ENCODE peak calls at places on chromosomes 7 and 10, in ten cellular contexts. V is PC-3, C is left ventricle myocardium inferior, S is WERI-Rb-1, R is H9, F is A549, P is K562, I is GM13976, K is heart right ventricle, M is lung. Y is an unnamed sample.

GRCh38 chr7:86846494-86847190 is 202.9 kb downstream of the GRM3 start:
- DNase-seq in F (peak), K (no peak), R (no peak), P (no peak), V (peak), I (no peak), S (no peak), C (no peak), M (peak), Y (no peak)

GRCh38 chr10:24722676-24723385 is 856 bp downstream of the ARHGAP21 start:
- DNase-seq in C (peak), F (peak), K (peak), M (peak), V (peak), R (peak), I (peak), S (peak), P (peak), Y (peak)

GRCh38 chr7:136293841-136294391 is 316.8 kb upstream of the MTPN start:
- DNase-seq in S (no peak), M (no peak), P (no peak), K (no peak), I (no peak), F (no peak), R (no peak), C (no peak), V (no peak), Y (no peak)

GRCh38 chr10:31977440-31978157 is 49.0 kb upstream of the ARHGAP12 start:
- DNase-seq in F (peak), C (no peak), K (no peak), V (peak), S (no peak), I (no peak), M (no peak), R (no peak), P (no peak), Y (no peak)

GRCh38 chr10:11563936-11564335 is 47.5 kb downstream of the USP6NL start:
- DNase-seq in K (no peak), P (no peak), S (no peak), R (no peak), M (no peak), F (no peak), V (no peak), I (no peak), C (no peak), Y (no peak)

GRCh38 chr7:42685911-42686310 is 226.0 kb downstream of the C7orf25 start:
- DNase-seq in V (no peak), R (no peak), S (no peak), K (no peak), I (no peak), M (no peak), C (no peak), F (no peak), P (no peak), Y (no peak)

GRCh38 chr7:143217806-143218205 is 4.0 kb upstream of the TAS2R40 start:
- DNase-seq in V (no peak), C (no peak), P (no peak), M (no peak), K (no peak), I (no peak), F (no peak), R (no peak), S (peak), Y (no peak)

GRCh38 chr7:155584763-155585531 is 38.6 kb upstream of the CNPY1 start:
- DNase-seq in R (no peak), C (no peak), I (no peak), S (peak), K (no peak), F (no peak), V (peak), M (no peak), P (peak), Y (no peak)

GRCh38 chr7:148708026-148708685 is 9.5 kb downstream of the CUL1 start:
- DNase-seq in F (no peak), I (no peak), R (no peak), P (no peak), V (no peak), M (no peak), S (no peak), C (no peak), K (no peak), Y (no peak)

GRCh38 chr10:72328829-72329204 is 25.9 kb downstream of the DNAJB12 start:
- DNase-seq in M (no peak), S (no peak), I (no peak), V (no peak), C (no peak), P (no peak), F (no peak), R (no peak), K (no peak), Y (no peak)

GRCh38 chr10:114285961-114286441 is 46.9 kb downstream of the VWA2 start:
- DNase-seq in K (no peak), I (no peak), C (no peak), P (no peak), V (no peak), M (no peak), F (no peak), R (peak), S (no peak), Y (no peak)

GRCh38 chr7:22578048-22578770 is 78.2 kb upstream of the STEAP1B start:
- DNase-seq in C (no peak), S (no peak), I (no peak), F (peak), M (no peak), V (peak), P (no peak), R (no peak), K (no peak), Y (no peak)

DNA sequence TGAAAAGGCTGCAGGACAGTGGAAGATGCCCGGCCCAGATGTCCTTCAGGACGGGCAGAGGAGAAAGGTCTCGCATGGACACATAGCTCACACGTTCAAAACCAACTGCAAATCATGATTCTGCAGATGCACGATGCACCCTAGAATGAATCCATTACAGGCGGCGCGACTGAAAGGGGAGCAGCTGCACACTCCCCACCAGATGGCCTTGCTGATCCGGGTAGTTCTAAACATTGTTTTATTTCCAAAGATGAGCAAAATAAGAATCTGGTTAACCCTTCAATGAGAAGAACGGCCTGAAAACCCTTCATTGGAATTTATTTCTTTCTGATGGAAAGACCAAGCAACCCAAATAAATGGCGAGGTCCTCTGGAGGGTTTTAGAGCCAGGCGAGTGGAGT is 33.8 kb downstream of the CHST15 start:
- DNase-seq in V (no peak), R (no peak), I (no peak), C (no peak), P (no peak), F (no peak), M (no peak), K (no peak), S (no peak), Y (no peak)
- TF ChIP-seq CTCF in V (no peak), R (no peak), I (no peak), C (no peak), P (no peak), F (no peak), M (no peak), K (no peak), S (no peak), Y (no peak)

DNA sequence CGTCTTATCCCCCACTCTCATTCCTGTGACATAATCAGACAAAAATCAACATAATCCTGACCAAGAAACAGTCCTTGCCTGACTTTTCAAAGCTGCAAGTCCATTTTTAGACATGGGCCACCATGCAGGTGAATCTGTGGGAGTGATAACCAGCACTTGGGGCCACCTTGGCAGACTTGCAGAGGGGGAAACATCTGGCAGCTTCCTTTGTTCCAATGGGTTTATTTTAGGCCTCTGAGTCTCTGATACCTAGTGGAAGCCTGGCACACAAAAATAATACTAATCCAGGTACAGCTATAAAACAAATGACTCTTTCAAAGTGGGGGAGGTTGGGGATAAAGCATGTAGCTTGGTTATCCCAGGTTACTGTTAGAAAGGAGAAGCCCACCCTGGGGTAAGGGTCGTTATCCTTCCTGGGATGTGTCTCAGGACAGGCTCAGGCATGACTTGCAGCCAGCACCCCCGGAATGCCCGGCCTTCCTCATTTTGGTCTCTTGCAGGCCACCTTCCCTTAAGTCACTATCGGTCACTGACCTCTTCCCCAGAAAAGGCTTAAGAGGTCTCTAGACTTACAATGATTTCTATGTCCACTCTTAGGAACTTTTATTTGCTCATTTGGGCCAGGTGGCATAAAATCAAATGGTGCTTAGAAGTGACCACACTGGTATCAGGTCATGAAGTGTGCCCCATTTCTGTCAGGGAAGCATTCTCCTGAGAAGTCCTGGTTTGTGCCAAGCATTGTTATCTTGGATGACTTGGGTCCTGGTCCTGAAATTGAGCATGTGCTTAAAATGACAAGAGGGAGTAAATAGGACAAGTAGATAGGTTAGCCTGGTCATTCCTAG is 37.6 kb downstream of the EEPD1 start:
- DNase-seq in R (no peak), C (peak), K (peak), P (no peak), I (no peak), V (no peak), M (peak), S (no peak), F (no peak), Y (no peak)
- TF ChIP-seq CTCF in R (no peak), C (no peak), K (no peak), P (no peak), I (no peak), V (no peak), M (no peak), S (no peak), F (no peak), Y (no peak)

GRCh38 chr7:123352226-123352550 is 152.4 kb upstream of the SLC13A1 start:
- DNase-seq in V (no peak), F (no peak), I (no peak), K (no peak), M (no peak), S (peak), P (no peak), C (no peak), R (no peak), Y (no peak)

GRCh38 chr7:123351506-123352225 is 151.9 kb upstream of the SLC13A1 start:
- DNase-seq in M (no peak), F (no peak), C (no peak), P (no peak), I (no peak), K (no peak), S (no peak), V (no peak), R (no peak), Y (no peak)

GRCh38 chr7:123351027-123351426 is 151.3 kb upstream of the SLC13A1 start:
- DNase-seq in S (no peak), F (no peak), P (no peak), C (no peak), K (no peak), I (no peak), R (no peak), V (no peak), M (no peak), Y (no peak)

GRCh38 chr7:123352957-123353356 is 153.2 kb upstream of the SLC13A1 start:
- DNase-seq in R (no peak), M (no peak), S (no peak), K (no peak), I (no peak), C (no peak), V (peak), F (no peak), P (no peak), Y (no peak)

GRCh38 chr7:123355576-123356195 is 155.9 kb upstream of the SLC13A1 start:
- DNase-seq in K (no peak), M (no peak), S (no peak), V (peak), F (peak), C (no peak), R (peak), P (no peak), I (no peak), Y (no peak)
- TF ChIP-seq CTCF in K (no peak), M (no peak), S (peak), V (no peak), F (no peak), C (peak), R (peak), P (no peak), I (no peak), Y (peak)

GRCh38 chr7:25672476-25672875 is 444.2 kb upstream of the NPVF start:
- DNase-seq in S (no peak), P (no peak), M (no peak), F (no peak), R (no peak), V (no peak), C (no peak), K (no peak), I (no peak), Y (no peak)
- TF ChIP-seq CTCF in S (no peak), P (no peak), M (no peak), F (no peak), R (peak), V (no peak), C (no peak), K (no peak), I (no peak), Y (no peak)

GRCh38 chr7:123070702-123071286 is 75.3 kb upstream of the TAS2R16 start:
- DNase-seq in P (no peak), F (peak), M (no peak), K (no peak), I (peak), C (no peak), V (peak), R (no peak), S (no peak), Y (no peak)
- TF ChIP-seq CTCF in P (peak), F (peak), M (no peak), K (peak), I (peak), C (peak), V (peak), R (peak), S (peak), Y (no peak)

DNA sequence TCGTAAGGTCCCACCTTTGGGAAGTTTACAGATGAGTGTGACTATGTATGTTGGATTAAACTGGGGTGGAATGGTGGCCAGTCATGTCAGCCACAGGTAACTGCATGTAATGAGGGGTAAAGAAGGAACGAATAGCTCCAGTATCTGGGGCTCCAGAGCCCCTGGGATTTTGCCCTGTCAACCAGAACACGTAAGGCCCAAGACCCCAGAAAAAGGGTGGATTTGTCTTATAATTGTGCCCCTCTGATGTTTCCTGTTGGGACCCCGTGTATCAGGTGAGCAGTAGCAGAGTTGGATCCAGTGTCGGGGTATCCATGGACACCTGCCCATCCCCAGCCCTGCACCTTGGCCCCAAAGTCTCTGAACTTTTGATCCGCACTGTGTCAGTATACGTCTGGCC is 76.9 kb downstream of the ADARB2 start:
- DNase-seq in P (no peak), F (no peak), C (no peak), M (no peak), I (no peak), S (no peak), V (no peak), R (no peak), K (no peak), Y (no peak)
- TF ChIP-seq CTCF in P (no peak), F (no peak), C (no peak), M (no peak), I (no peak), S (no peak), V (no peak), R (no peak), K (no peak), Y (no peak)

GRCh38 chr7:129664029-129665012 is 52.8 kb downstream of the NRF1 start:
- DNase-seq in P (peak), C (no peak), S (peak), F (peak), I (peak), V (peak), R (no peak), M (no peak), K (no peak), Y (no peak)
- TF ChIP-seq CTCF in P (peak), C (peak), S (peak), F (peak), I (peak), V (peak), R (peak), M (peak), K (peak), Y (peak)

GRCh38 chr7:92698237-92698841 is 108.1 kb upstream of the FAM133B start:
- DNase-seq in V (no peak), F (peak), S (no peak), P (no peak), I (no peak), M (no peak), K (peak), C (peak), R (no peak), Y (peak)
- TF ChIP-seq CTCF in V (no peak), F (no peak), S (no peak), P (no peak), I (no peak), M (no peak), K (no peak), C (peak), R (no peak), Y (no peak)

GRCh38 chr7:131897016-131897789 is 340.8 kb upstream of the PODXL start:
- DNase-seq in R (peak), M (no peak), C (no peak), V (peak), S (peak), F (peak), K (no peak), P (no peak), I (no peak), Y (no peak)
- TF ChIP-seq CTCF in R (no peak), M (no peak), C (no peak), V (no peak), S (no peak), F (no peak), K (no peak), P (no peak), I (no peak), Y (no peak)

DNA sequence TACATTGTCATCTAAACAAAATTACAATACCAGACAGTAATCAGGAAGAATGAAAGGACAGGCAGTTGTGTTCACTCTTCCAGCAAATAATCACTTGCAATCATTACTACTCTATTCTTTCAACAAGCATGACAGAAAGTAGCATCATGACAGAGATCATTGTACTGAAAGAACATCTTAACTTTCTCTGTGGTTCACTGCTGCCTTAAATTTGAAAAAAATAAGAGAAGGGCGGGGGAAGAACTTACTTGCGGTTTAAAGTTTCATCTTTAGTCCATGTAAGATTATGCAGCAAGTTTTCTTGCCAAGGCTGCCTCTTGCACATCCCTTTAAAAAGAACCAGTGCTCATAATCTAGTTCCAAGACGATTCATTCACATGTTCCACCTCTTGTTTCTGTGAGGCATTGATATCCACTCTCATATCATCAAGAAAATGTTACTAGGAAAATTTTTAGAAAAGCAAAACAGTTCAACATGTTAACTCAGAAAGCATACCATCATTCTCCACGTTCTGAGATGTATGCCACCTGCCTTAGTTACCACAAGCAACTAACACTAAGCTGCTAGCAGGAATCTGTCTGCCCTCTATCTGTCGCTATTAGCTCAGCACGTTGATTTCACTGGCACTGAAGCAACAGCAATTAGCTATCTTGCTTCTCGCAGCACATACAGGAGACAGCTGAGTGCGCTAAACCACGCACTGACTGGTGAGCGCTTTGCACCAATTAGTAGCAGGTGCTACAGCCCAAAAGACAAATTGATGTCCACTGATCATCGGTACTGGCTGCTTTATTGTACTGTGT is at the start of gene PCDH15:
- DNase-seq in F (peak), I (no peak), K (no peak), V (peak), R (peak), P (no peak), S (peak), M (no peak), C (no peak), Y (peak)
- TF ChIP-seq CTCF in F (no peak), I (no peak), K (peak), V (peak), R (peak), P (no peak), S (peak), M (no peak), C (peak), Y (no peak)

Y was measured in glutamatergic neuron.